ENCODE peak calls at places on chromosomes 11 and 22, in four cellular contexts. R is T follicular helper cell; N is effector CD4-positive, alpha-beta T cell; G is amygdala. U is an unnamed sample.

GRCh38 chr11:31421840-31422239 is 52.2 kb downstream of the DNAJC24 start:
- DNase-seq in R (no peak), N (no peak), G (no peak), U (no peak)

GRCh38 chr11:112044961-112045360 is 19.8 kb downstream of the DLAT start:
- DNase-seq in R (no peak), G (no peak), N (no peak), U (no peak)

GRCh38 chr11:48063424-48063978 is 83.1 kb downstream of the PTPRJ start:
- DNase-seq in G (no peak), R (no peak), N (no peak), U (no peak)

GRCh38 chr11:62644220-62644619 is 2.2 kb downstream of the GANAB start:
- DNase-seq in G (no peak), N (no peak), R (no peak), U (no peak)

GRCh38 chr11:13277719-13278619 is at the start of gene BMAL1:
- DNase-seq in R (peak), N (peak), G (peak), U (peak)

GRCh38 chr22:37121887-37122591 is 12.5 kb upstream of the TMPRSS6 start:
- DNase-seq in N (peak), G (no peak), R (peak), U (no peak)

GRCh38 chr11:83659466-83659865 is 373.3 kb upstream of the CCDC90B start:
- DNase-seq in G (no peak), N (no peak), R (no peak), U (no peak)

GRCh38 chr11:87779276-87780067 is 395.8 kb downstream of the RAB38 start:
- DNase-seq in G (no peak), N (no peak), R (no peak), U (no peak)

GRCh38 chr22:39300198-39300830 is 19.1 kb downstream of the RPL3 start:
- DNase-seq in R (no peak), N (no peak), G (peak), U (peak)

GRCh38 chr22:46535876-46536558 is 1.4 kb downstream of the CELSR1 start:
- DNase-seq in R (no peak), G (no peak), N (no peak), U (no peak)

GRCh38 chr11:1837171-1838076 is 1.4 kb upstream of the TNNI2 start:
- DNase-seq in R (peak), G (no peak), N (peak), U (no peak)

GRCh38 chr11:105670811-105671210 is 60.9 kb downstream of the GRIA4 start:
- DNase-seq in R (no peak), N (no peak), G (no peak), U (no peak)

GRCh38 chr22:28498044-28498443 is 181.6 kb downstream of the TTC28 start:
- DNase-seq in N (no peak), G (no peak), R (no peak), U (no peak)

GRCh38 chr22:37100589-37101127 is 8.9 kb downstream of the TMPRSS6 start:
- DNase-seq in R (no peak), N (no peak), G (no peak), U (no peak)

GRCh38 chr11:125724125-125724524 is 22.0 kb upstream of the PATE1 start:
- DNase-seq in N (no peak), R (no peak), G (no peak), U (no peak)

GRCh38 chr11:98003606-98004371 is 1017.0 kb upstream of the CNTN5 start:
- DNase-seq in N (no peak), G (no peak), R (no peak), U (no peak)

GRCh38 chr11:40544162-40544561 is 915.3 kb downstream of the LRRC4C start:
- DNase-seq in R (no peak), G (no peak), N (no peak), U (no peak)

GRCh38 chr11:122686106-122686505 is 30.6 kb downstream of the UBASH3B start:
- DNase-seq in G (no peak), R (no peak), N (no peak), U (no peak)

GRCh38 chr11:1224109-1224485 is 1.2 kb downstream of the MUC5B start:
- DNase-seq in G (no peak), N (no peak), R (no peak), U (peak)

GRCh38 chr11:76591416-76591815 is 79.1 kb downstream of the LRRC32 start:
- DNase-seq in R (no peak), G (no peak), N (no peak), U (no peak)

GRCh38 chr11:83367745-83368144 is 81.6 kb upstream of the CCDC90B start:
- DNase-seq in G (no peak), N (no peak), R (no peak), U (no peak)

GRCh38 chr11:118306556-118306955 is 2.0 kb downstream of the CD3E start:
- DNase-seq in R (no peak), G (no peak), N (no peak), U (no peak)

GRCh38 chr22:24585927-24586546 is 6.8 kb downstream of the LRRC75B start:
- DNase-seq in R (no peak), N (no peak), G (no peak), U (no peak)

GRCh38 chr11:61347916-61348461 is 13.7 kb downstream of the CYB561A3 start:
- DNase-seq in N (no peak), G (no peak), R (no peak), U (no peak)

GRCh38 chr22:40415531-40416266 is 45.3 kb downstream of the SGSM3 start:
- DNase-seq in N (no peak), R (no peak), G (no peak), U (no peak)

GRCh38 chr22:40603088-40603605 is 33.4 kb downstream of the MRTFA start:
- DNase-seq in G (no peak), R (no peak), N (no peak), U (no peak)

GRCh38 chr11:108647701-108648527 is 17.0 kb upstream of the DDX10 start:
- DNase-seq in G (peak), R (peak), N (peak), U (peak)

GRCh38 chr11:10933455-10934292 is 75.8 kb upstream of the ZBED5 start:
- DNase-seq in N (peak), R (peak), G (peak), U (peak)

GRCh38 chr11:67120881-67121710 is 2.0 kb downstream of the KDM2A start:
- DNase-seq in G (no peak), R (no peak), N (no peak), U (peak)

GRCh38 chr22:22951035-22951434 is 63.4 kb downstream of the IGLL5 start:
- DNase-seq in N (no peak), G (no peak), R (no peak), U (no peak)

GRCh38 chr22:26174280-26174679 is 5.0 kb downstream of the SEZ6L start:
- DNase-seq in G (peak), N (no peak), R (no peak), U (no peak)

GRCh38 chr11:587978-588380 is 11.7 kb downstream of the PHRF1 start:
- DNase-seq in R (peak), N (peak), G (no peak), U (no peak)

GRCh38 chr11:28860898-28861297 is 752.7 kb downstream of the METTL15 start:
- DNase-seq in G (no peak), N (no peak), R (no peak), U (no peak)